ENCODE peak calls at places on chromosomes 3 and 15, in six cellular contexts. One of them, this sample, is unnamed.

GRCh38 chr3:195895078-195895899 is 13.1 kb downstream of the TNK2 start:
- DNase-seq in RPMI7951: peak; percentile 53
- DNase-seq in H9: no peak
- DNase-seq in fibroblast of pulmonary artery: no peak
- DNase-seq in NCI-H146: peak; percentile 51
- DNase-seq in NCI-H2081: peak; percentile 57
- DNase-seq in this sample: peak; percentile 51

GRCh38 chr15:101145362-101145761 is 106.5 kb downstream of the CHSY1 start:
- DNase-seq in RPMI7951: no peak
- DNase-seq in H9: no peak
- DNase-seq in fibroblast of pulmonary artery: no peak
- DNase-seq in NCI-H146: no peak
- DNase-seq in NCI-H2081: no peak
- DNase-seq in this sample: no peak

GRCh38 chr15:101258238-101259144 is 6.6 kb upstream of the CHSY1 start:
- DNase-seq in RPMI7951: peak; percentile 72
- DNase-seq in H9: no peak
- DNase-seq in fibroblast of pulmonary artery: peak; percentile 91
- DNase-seq in NCI-H146: peak; percentile 61
- DNase-seq in NCI-H2081: peak; percentile 69
- DNase-seq in this sample: peak; percentile 48

GRCh38 chr3:13525827-13526625 is 22.9 kb upstream of the FBLN2 start:
- DNase-seq in RPMI7951: no peak
- DNase-seq in H9: no peak
- DNase-seq in fibroblast of pulmonary artery: no peak
- DNase-seq in NCI-H146: no peak
- DNase-seq in NCI-H2081: no peak
- DNase-seq in this sample: no peak

GRCh38 chr3:156918746-156919145 is 92.6 kb downstream of the LEKR1 start:
- DNase-seq in RPMI7951: peak; percentile 73
- DNase-seq in H9: no peak
- DNase-seq in fibroblast of pulmonary artery: no peak
- DNase-seq in NCI-H146: no peak
- DNase-seq in NCI-H2081: no peak
- DNase-seq in this sample: no peak

GRCh38 chr15:92846716-92847115 is 53.4 kb upstream of the CHD2 start:
- DNase-seq in RPMI7951: no peak
- DNase-seq in H9: no peak
- DNase-seq in fibroblast of pulmonary artery: no peak
- DNase-seq in NCI-H146: no peak
- DNase-seq in NCI-H2081: no peak
- DNase-seq in this sample: no peak

GRCh38 chr3:195537995-195538394 is 5.1 kb downstream of the PPP1R2 start:
- DNase-seq in RPMI7951: no peak
- DNase-seq in H9: no peak
- DNase-seq in fibroblast of pulmonary artery: no peak
- DNase-seq in NCI-H146: no peak
- DNase-seq in NCI-H2081: no peak
- DNase-seq in this sample: no peak

GRCh38 chr15:55168350-55168974 is 28.3 kb downstream of the RSL24D1 start:
- DNase-seq in RPMI7951: peak; percentile 68
- DNase-seq in H9: peak; percentile 92
- DNase-seq in fibroblast of pulmonary artery: peak; percentile 81
- DNase-seq in NCI-H146: peak; percentile 44
- DNase-seq in NCI-H2081: peak; percentile 51
- DNase-seq in this sample: peak; percentile 81

GRCh38 chr15:73991260-73991659 is 835 bp downstream of the STOML1 start:
- DNase-seq in RPMI7951: peak; percentile 76
- DNase-seq in H9: no peak
- DNase-seq in fibroblast of pulmonary artery: peak; percentile 84
- DNase-seq in NCI-H146: no peak
- DNase-seq in NCI-H2081: no peak
- DNase-seq in this sample: peak; percentile 40

GRCh38 chr15:62928242-62928995 is 114.1 kb upstream of the TPM1 start:
- DNase-seq in RPMI7951: peak; percentile 100
- DNase-seq in H9: no peak
- DNase-seq in fibroblast of pulmonary artery: peak; percentile 93
- DNase-seq in NCI-H146: no peak
- DNase-seq in NCI-H2081: no peak
- DNase-seq in this sample: peak; percentile 95

GRCh38 chr3:53845103-53845880 is 927 bp downstream of the CHDH start:
- DNase-seq in RPMI7951: no peak
- DNase-seq in H9: peak; percentile 82
- DNase-seq in fibroblast of pulmonary artery: peak; percentile 17
- DNase-seq in NCI-H146: peak; percentile 29
- DNase-seq in NCI-H2081: no peak
- DNase-seq in this sample: peak; percentile 19

GRCh38 chr3:28299705-28300104 is 48.8 kb upstream of the ZCWPW2 start:
- DNase-seq in RPMI7951: no peak
- DNase-seq in H9: no peak
- DNase-seq in fibroblast of pulmonary artery: no peak
- DNase-seq in NCI-H146: no peak
- DNase-seq in NCI-H2081: no peak
- DNase-seq in this sample: no peak

GRCh38 chr3:98602078-98602678 is 8.8 kb upstream of the CPOX start:
- DNase-seq in RPMI7951: peak; percentile 68
- DNase-seq in H9: peak; percentile 37
- DNase-seq in fibroblast of pulmonary artery: peak; percentile 86
- DNase-seq in NCI-H146: peak; percentile 19
- DNase-seq in NCI-H2081: peak; percentile 24
- DNase-seq in this sample: peak; percentile 69

GRCh38 chr3:136075218-136075808 is 109.8 kb downstream of the PPP2R3A start:
- DNase-seq in RPMI7951: peak; percentile 70
- DNase-seq in H9: peak; percentile 43
- DNase-seq in fibroblast of pulmonary artery: peak; percentile 91
- DNase-seq in NCI-H146: peak; percentile 78
- DNase-seq in NCI-H2081: peak; percentile 77
- DNase-seq in this sample: peak; percentile 74

GRCh38 chr3:98022978-98023820 is 11.9 kb downstream of the GABRR3 start:
- DNase-seq in RPMI7951: peak; percentile 62
- DNase-seq in H9: peak; percentile 83
- DNase-seq in fibroblast of pulmonary artery: peak; percentile 85
- DNase-seq in NCI-H146: peak; percentile 66
- DNase-seq in NCI-H2081: peak; percentile 82
- DNase-seq in this sample: peak; percentile 61

GRCh38 chr3:35829499-35829898 is 190.2 kb downstream of the ARPP21 start:
- DNase-seq in RPMI7951: no peak
- DNase-seq in H9: no peak
- DNase-seq in fibroblast of pulmonary artery: peak; percentile 55
- DNase-seq in NCI-H146: no peak
- DNase-seq in NCI-H2081: no peak
- DNase-seq in this sample: peak; percentile 40

GRCh38 chr3:124552224-124552623 is 178.0 kb upstream of the UMPS start:
- DNase-seq in RPMI7951: peak; percentile 40
- DNase-seq in H9: no peak
- DNase-seq in fibroblast of pulmonary artery: no peak
- DNase-seq in NCI-H146: peak; percentile 93
- DNase-seq in NCI-H2081: peak; percentile 56
- DNase-seq in this sample: peak; percentile 90